ENCODE peak calls at places on chromosomes 4 and X, in four cellular contexts. One of them, this sample, is unnamed.

GRCh38 chr4:1509366-1509765 is 103.1 kb upstream of the NKX1-1 start:
- DNase-seq in fibroblast of villous mesenchyme: no peak
- DNase-seq in neuronal stem cell: no peak
- DNase-seq in fibroblast of mammary gland: no peak
- DNase-seq in this sample: no peak

GRCh38 chrX:112941209-112941788 is 100.7 kb upstream of the AMOT start:
- DNase-seq in fibroblast of mammary gland: no peak
- DNase-seq in neuronal stem cell: no peak
- DNase-seq in fibroblast of villous mesenchyme: no peak
- DNase-seq in this sample: no peak

GRCh38 chr4:2935762-2936743 is 27.2 kb downstream of the NOP14 start:
- DNase-seq in fibroblast of mammary gland: peak; percentile 57
- DNase-seq in fibroblast of villous mesenchyme: peak; percentile 87
- DNase-seq in neuronal stem cell: no peak
- DNase-seq in this sample: peak; percentile 39

GRCh38 chrX:11890843-11891514 is 132.9 kb downstream of the MSL3 start:
- DNase-seq in neuronal stem cell: no peak
- DNase-seq in fibroblast of villous mesenchyme: no peak
- DNase-seq in fibroblast of mammary gland: peak; percentile 45
- DNase-seq in this sample: no peak

GRCh38 chrX:53511302-53511701 is 77.1 kb upstream of the HSD17B10 start:
- DNase-seq in fibroblast of mammary gland: no peak
- DNase-seq in fibroblast of villous mesenchyme: no peak
- DNase-seq in neuronal stem cell: no peak
- DNase-seq in this sample: no peak

GRCh38 chrX:123590842-123591491 is 141.9 kb downstream of the THOC2 start:
- DNase-seq in neuronal stem cell: no peak
- DNase-seq in fibroblast of villous mesenchyme: peak; percentile 49
- DNase-seq in fibroblast of mammary gland: peak; percentile 30
- DNase-seq in this sample: peak; percentile 78

GRCh38 chr4:139584784-139585183 is 28.8 kb upstream of the SETD7 start:
- DNase-seq in fibroblast of villous mesenchyme: no peak
- DNase-seq in fibroblast of mammary gland: peak; percentile 33
- DNase-seq in neuronal stem cell: no peak
- DNase-seq in this sample: no peak

GRCh38 chr4:140149851-140150635 is 3.9 kb downstream of the MAML3 start:
- DNase-seq in fibroblast of mammary gland: peak; percentile 41
- DNase-seq in fibroblast of villous mesenchyme: peak; percentile 53
- DNase-seq in neuronal stem cell: peak; percentile 57
- DNase-seq in this sample: no peak

GRCh38 chr4:117560329-117560728 is 474.0 kb upstream of the NDST3 start:
- DNase-seq in fibroblast of mammary gland: peak; percentile 2
- DNase-seq in neuronal stem cell: no peak
- DNase-seq in fibroblast of villous mesenchyme: peak; percentile 5
- DNase-seq in this sample: no peak

DNA sequence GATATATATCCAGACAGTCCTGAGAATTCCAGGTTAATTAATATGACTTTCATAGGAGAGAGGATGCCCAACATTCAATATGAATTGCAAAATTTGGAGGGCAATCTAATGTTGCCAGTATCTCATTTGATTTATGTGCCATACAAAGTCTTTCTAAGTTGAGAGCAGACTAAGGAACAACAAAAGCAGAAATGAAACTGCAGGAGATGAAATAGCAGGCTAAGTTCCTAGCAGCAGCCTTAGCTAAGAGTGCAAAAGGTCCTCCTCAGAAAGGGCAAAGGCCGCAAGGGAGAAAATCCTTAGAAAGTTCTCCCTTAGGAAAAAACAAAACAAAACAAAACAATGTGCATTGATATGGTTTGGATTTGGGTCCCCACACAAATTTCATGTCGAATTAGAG is 602.9 kb upstream of the HTR2C start:
- DNase-seq in fibroblast of mammary gland: no peak
- DNase-seq in fibroblast of villous mesenchyme: no peak
- DNase-seq in neuronal stem cell: no peak
- DNase-seq in this sample: no peak
- H3K4me3 ChIP-seq in fibroblast of mammary gland: no peak overlapping the region
- H3K4me3 ChIP-seq in fibroblast of villous mesenchyme: no peak overlapping the region
- H3K4me3 ChIP-seq in neuronal stem cell: no peak overlapping the region
- H3K4me3 ChIP-seq in this sample: no peak overlapping the region

GRCh38 chr4:113978561-113979156 is 788 bp downstream of the ARSJ start:
- DNase-seq in fibroblast of mammary gland: no peak
- DNase-seq in neuronal stem cell: no peak
- DNase-seq in fibroblast of villous mesenchyme: no peak
- DNase-seq in this sample: no peak

GRCh38 chr4:113976937-113977855 is 2.3 kb downstream of the ARSJ start:
- DNase-seq in fibroblast of mammary gland: peak; percentile 33
- DNase-seq in neuronal stem cell: no peak
- DNase-seq in fibroblast of villous mesenchyme: peak; percentile 52
- DNase-seq in this sample: no peak

GRCh38 chr4:113979973-113980615 is 647 bp upstream of the ARSJ start:
- DNase-seq in neuronal stem cell: no peak
- DNase-seq in fibroblast of mammary gland: no peak
- DNase-seq in fibroblast of villous mesenchyme: no peak
- DNase-seq in this sample: no peak

GRCh38 chr4:113978105-113978504 is 1.3 kb downstream of the ARSJ start:
- DNase-seq in neuronal stem cell: no peak
- DNase-seq in fibroblast of villous mesenchyme: no peak
- DNase-seq in fibroblast of mammary gland: no peak
- DNase-seq in this sample: no peak

GRCh38 chr4:113979157-113979972 is at the start of gene ARSJ:
- DNase-seq in neuronal stem cell: peak; percentile 63
- DNase-seq in fibroblast of mammary gland: peak; percentile 88
- DNase-seq in fibroblast of villous mesenchyme: peak; percentile 86
- DNase-seq in this sample: no peak
- H3K4me3 ChIP-seq in neuronal stem cell: peak within 1 kb of the TSS; percentile 47
- H3K4me3 ChIP-seq in fibroblast of mammary gland: peak within 1 kb of the TSS; percentile 94
- H3K4me3 ChIP-seq in fibroblast of villous mesenchyme: peak within 1 kb of the TSS; percentile 87
- H3K4me3 ChIP-seq in this sample: peak within 1 kb of the TSS; percentile 84

GRCh38 chr4:25938251-25939186 is 24.5 kb downstream of the SMIM20 start:
- DNase-seq in neuronal stem cell: no peak
- DNase-seq in fibroblast of villous mesenchyme: peak; percentile 48
- DNase-seq in fibroblast of mammary gland: peak; percentile 97
- DNase-seq in this sample: peak; percentile 35
- H3K4me3 ChIP-seq in neuronal stem cell: no peak overlapping the region
- H3K4me3 ChIP-seq in fibroblast of villous mesenchyme: no peak overlapping the region
- H3K4me3 ChIP-seq in fibroblast of mammary gland: peak overlapping the region; percentile 15
- H3K4me3 ChIP-seq in this sample: no peak overlapping the region

GRCh38 chr4:46390353-46391058 is 578 bp upstream of the GABRA2 start:
- DNase-seq in neuronal stem cell: peak; percentile 27
- DNase-seq in fibroblast of villous mesenchyme: no peak
- DNase-seq in fibroblast of mammary gland: no peak
- DNase-seq in this sample: no peak

GRCh38 chr4:46387956-46388355 is 2.0 kb downstream of the GABRA2 start:
- DNase-seq in neuronal stem cell: no peak
- DNase-seq in fibroblast of villous mesenchyme: no peak
- DNase-seq in fibroblast of mammary gland: no peak
- DNase-seq in this sample: no peak

GRCh38 chr4:46386570-46386969 is 3.4 kb downstream of the GABRA2 start:
- DNase-seq in fibroblast of villous mesenchyme: peak; percentile 4
- DNase-seq in fibroblast of mammary gland: peak; percentile 4
- DNase-seq in neuronal stem cell: no peak
- DNase-seq in this sample: no peak

GRCh38 chr4:46388860-46389259 is 1.1 kb downstream of the GABRA2 start:
- DNase-seq in neuronal stem cell: no peak
- DNase-seq in fibroblast of villous mesenchyme: peak; percentile 4
- DNase-seq in fibroblast of mammary gland: no peak
- DNase-seq in this sample: no peak

GRCh38 chr4:46389301-46389761 is 597 bp downstream of the GABRA2 start:
- DNase-seq in fibroblast of mammary gland: no peak
- DNase-seq in fibroblast of villous mesenchyme: peak; percentile 11
- DNase-seq in neuronal stem cell: peak; percentile 47
- DNase-seq in this sample: no peak
- H3K4me3 ChIP-seq in fibroblast of mammary gland: no peak overlapping the region
- H3K4me3 ChIP-seq in fibroblast of villous mesenchyme: peak overlapping the region; percentile 47
- H3K4me3 ChIP-seq in neuronal stem cell: peak overlapping the region; percentile 38
- H3K4me3 ChIP-seq in this sample: peak overlapping the region; percentile 36

GRCh38 chr4:187000281-187000680 is 276.6 kb upstream of the FAT1 start:
- DNase-seq in fibroblast of villous mesenchyme: no peak
- DNase-seq in neuronal stem cell: no peak
- DNase-seq in fibroblast of mammary gland: no peak
- DNase-seq in this sample: no peak
- H3K4me3 ChIP-seq in fibroblast of villous mesenchyme: no peak overlapping the region
- H3K4me3 ChIP-seq in neuronal stem cell: no peak overlapping the region
- H3K4me3 ChIP-seq in fibroblast of mammary gland: no peak overlapping the region
- H3K4me3 ChIP-seq in this sample: no peak overlapping the region

DNA sequence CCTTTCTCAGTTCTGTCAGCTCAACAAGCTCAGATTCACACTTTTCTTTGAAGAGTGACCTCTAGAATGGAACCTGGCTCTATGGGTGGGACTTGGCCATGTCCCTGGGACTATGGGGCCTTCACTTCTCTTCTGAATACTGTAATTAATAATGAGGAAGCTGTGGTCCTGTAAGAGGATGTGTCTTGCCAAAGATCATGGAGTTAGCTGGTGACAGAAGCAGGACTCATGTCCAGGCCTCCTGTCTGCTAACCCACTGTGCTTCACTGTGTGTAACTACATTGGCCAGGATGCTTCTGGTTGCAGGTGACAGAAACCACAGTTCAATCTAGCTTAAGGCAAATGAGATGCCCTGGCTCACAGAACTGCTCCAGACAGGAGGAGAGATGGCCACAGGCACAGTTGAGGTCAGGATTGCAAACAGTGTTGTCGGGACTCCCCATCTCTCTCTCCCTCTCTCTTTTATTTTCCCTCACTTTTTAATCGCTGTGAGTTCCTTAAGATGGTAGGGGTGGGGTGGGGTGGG is 3.1 kb downstream of the MTMR1 start:
- DNase-seq in fibroblast of mammary gland: no peak
- DNase-seq in neuronal stem cell: no peak
- DNase-seq in fibroblast of villous mesenchyme: no peak
- DNase-seq in this sample: no peak
- H3K4me3 ChIP-seq in fibroblast of mammary gland: no peak overlapping the region
- H3K4me3 ChIP-seq in neuronal stem cell: no peak overlapping the region
- H3K4me3 ChIP-seq in fibroblast of villous mesenchyme: no peak overlapping the region
- H3K4me3 ChIP-seq in this sample: no peak overlapping the region

DNA sequence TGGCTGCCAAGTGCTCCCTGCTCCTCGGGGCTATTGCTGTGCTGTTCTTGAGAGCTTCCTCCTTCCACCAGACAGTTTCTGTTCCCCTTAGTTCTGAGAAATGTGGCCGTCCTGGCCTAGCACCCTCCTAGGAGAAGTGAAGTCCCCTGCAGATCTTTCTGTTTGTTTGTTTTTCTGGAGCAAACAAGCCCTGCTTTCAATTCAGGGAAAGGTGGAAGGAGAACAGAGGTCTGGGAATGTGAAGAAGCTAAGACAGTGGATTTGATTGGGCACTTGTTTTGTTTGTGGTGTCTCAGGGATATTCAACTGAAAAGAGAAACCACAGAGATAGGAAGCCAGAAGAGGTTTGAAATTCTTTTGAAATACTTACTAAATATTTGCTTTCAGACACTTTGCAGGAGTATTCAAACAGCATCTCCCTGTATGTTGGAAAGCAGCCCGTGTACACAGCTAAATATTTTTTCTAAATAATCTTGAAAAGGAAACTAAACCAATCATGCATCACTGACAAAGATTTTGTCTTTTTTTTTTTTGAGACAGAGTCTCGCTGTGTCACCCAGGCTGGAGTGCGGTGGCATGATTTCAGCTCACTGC is 36.5 kb upstream of the PPM1K start:
- DNase-seq in fibroblast of mammary gland: no peak
- DNase-seq in fibroblast of villous mesenchyme: peak; percentile 51
- DNase-seq in neuronal stem cell: no peak
- DNase-seq in this sample: no peak
- H3K4me3 ChIP-seq in fibroblast of mammary gland: no peak overlapping the region
- H3K4me3 ChIP-seq in fibroblast of villous mesenchyme: peak overlapping the region; percentile 26
- H3K4me3 ChIP-seq in neuronal stem cell: no peak overlapping the region
- H3K4me3 ChIP-seq in this sample: peak overlapping the region; percentile 20

DNA sequence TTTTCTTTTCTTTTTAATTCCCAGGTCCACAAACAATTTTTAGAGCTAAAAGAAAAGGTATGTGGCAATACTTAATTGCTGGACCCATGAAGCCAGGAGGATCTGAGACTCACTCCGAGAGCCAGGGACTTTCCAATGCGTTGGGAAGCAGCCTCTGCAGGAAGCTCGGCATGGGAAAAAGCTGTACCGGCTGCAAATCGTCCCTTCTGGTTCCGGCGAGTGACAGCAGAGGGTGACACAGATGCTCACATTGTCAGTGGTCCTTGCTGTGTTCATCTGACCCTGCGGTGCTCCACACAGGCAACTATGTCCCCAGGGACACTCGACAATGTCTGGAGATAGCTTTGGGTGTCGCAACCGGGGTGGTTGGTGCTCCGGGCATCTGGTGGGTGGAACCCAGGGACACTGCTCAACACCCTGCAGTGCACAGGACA is 164.0 kb downstream of the PRKX start:
- DNase-seq in neuronal stem cell: no peak
- DNase-seq in fibroblast of mammary gland: peak; percentile 60
- DNase-seq in fibroblast of villous mesenchyme: peak; percentile 68
- DNase-seq in this sample: no peak
- H3K4me3 ChIP-seq in neuronal stem cell: no peak overlapping the region
- H3K4me3 ChIP-seq in fibroblast of mammary gland: peak overlapping the region; percentile 28
- H3K4me3 ChIP-seq in fibroblast of villous mesenchyme: peak overlapping the region; percentile 46
- H3K4me3 ChIP-seq in this sample: peak overlapping the region; percentile 30